ENCODE peak calls at places on chromosome 4, in eight cellular contexts. Y is hepatocyte, X is fibroblast of pulmonary artery, O is thyroid gland, V is GM06990, H is right cardiac atrium, G is epithelial cell of esophagus, Z is lung. I is an unnamed sample.

GRCh38 chr4:16111533-16111932 is 27.7 kb upstream of the PROM1 start:
- DNase-seq in Y (no peak), O (no peak), Z (no peak), X (no peak), H (no peak), G (no peak), V (no peak), I (no peak)

GRCh38 chr4:122764071-122764807 is 31.7 kb downstream of the BBS12 start:
- DNase-seq in X (peak), Z (no peak), H (no peak), Y (no peak), G (peak), V (no peak), O (no peak), I (peak)

GRCh38 chr4:61877893-61878292 is 677.8 kb downstream of the ADGRL3 start:
- DNase-seq in V (no peak), H (no peak), O (no peak), G (no peak), Y (no peak), Z (no peak), X (peak), I (no peak)

GRCh38 chr4:85823295-85823694 is 348.3 kb downstream of the ARHGAP24 start:
- DNase-seq in X (peak), O (peak), Z (no peak), Y (no peak), G (peak), H (peak), V (no peak), I (peak)

GRCh38 chr4:128524311-128524710 is 236.7 kb upstream of the PGRMC2 start:
- DNase-seq in V (no peak), H (peak), Y (peak), G (peak), Z (peak), X (peak), O (peak), I (peak)

GRCh38 chr4:187993827-187994226 is 1.7 kb upstream of the ZFP42 start:
- DNase-seq in Z (no peak), H (no peak), G (no peak), O (no peak), Y (peak), V (no peak), X (no peak), I (no peak)

GRCh38 chr4:33218238-33218637 is 2498.1 kb downstream of the PCDH7 start:
- DNase-seq in Z (no peak), V (no peak), Y (no peak), G (no peak), H (no peak), O (no peak), X (no peak), I (no peak)

GRCh38 chr4:182914357-182914756 is 2.8 kb downstream of the DCTD start:
- DNase-seq in H (no peak), Z (no peak), G (no peak), X (no peak), Y (no peak), O (no peak), V (no peak), I (no peak)

GRCh38 chr4:177064724-177065394 is 244.8 kb upstream of the NEIL3 start:
- DNase-seq in O (no peak), X (no peak), H (no peak), G (no peak), Y (no peak), Z (no peak), V (no peak), I (no peak)

GRCh38 chr4:82437285-82438005 is 7.1 kb downstream of the ENOPH1 start:
- DNase-seq in V (no peak), H (no peak), X (peak), O (no peak), Y (no peak), G (peak), Z (no peak), I (peak)

GRCh38 chr4:71768123-71768522 is 15.8 kb downstream of the GC start:
- DNase-seq in O (no peak), V (no peak), Y (no peak), G (no peak), X (no peak), Z (no peak), H (no peak), I (no peak)

GRCh38 chr4:110165382-110166285 is 32.8 kb downstream of the ELOVL6 start:
- DNase-seq in G (peak), O (no peak), X (peak), H (no peak), Y (peak), V (no peak), Z (no peak), I (peak)

GRCh38 chr4:119124314-119124713 is 11.3 kb upstream of the MYOZ2 start:
- DNase-seq in G (no peak), X (peak), H (no peak), Y (no peak), O (no peak), V (no peak), Z (no peak), I (no peak)

GRCh38 chr4:41189076-41189475 is 25.3 kb downstream of the APBB2 start:
- DNase-seq in G (no peak), Z (no peak), O (no peak), V (no peak), H (no peak), Y (no peak), X (no peak), I (no peak)

GRCh38 chr4:16226816-16227461 is 668 bp upstream of the TAPT1 start:
- DNase-seq in G (peak), X (no peak), Z (peak), V (peak), Y (peak), H (peak), O (peak), I (no peak)

GRCh38 chr4:76896048-76896447 is 1.9 kb downstream of the SOWAHB start:
- DNase-seq in Z (no peak), Y (no peak), H (no peak), O (no peak), V (no peak), G (no peak), X (no peak), I (no peak)

GRCh38 chr4:76897522-76898384 is at the start of gene SOWAHB:
- DNase-seq in V (peak), O (peak), Z (peak), X (no peak), H (no peak), G (peak), Y (peak), I (peak)

GRCh38 chr4:76895619-76896018 is 2.3 kb downstream of the SOWAHB start:
- DNase-seq in G (no peak), X (no peak), V (no peak), Y (no peak), Z (no peak), O (no peak), H (no peak), I (no peak)

GRCh38 chr4:76898385-76898692 is 395 bp upstream of the SOWAHB start:
- DNase-seq in X (no peak), H (no peak), V (no peak), Z (no peak), O (no peak), Y (no peak), G (no peak), I (no peak)

GRCh38 chr4:76896731-76897521 is 1.0 kb downstream of the SOWAHB start:
- DNase-seq in Y (peak), H (peak), V (peak), G (peak), O (peak), X (peak), Z (no peak), I (no peak)
- H3K4me3 ChIP-seq in Y (peak), H (peak), V (peak), G (peak), O (peak), X (peak), Z (peak), I (peak)

DNA sequence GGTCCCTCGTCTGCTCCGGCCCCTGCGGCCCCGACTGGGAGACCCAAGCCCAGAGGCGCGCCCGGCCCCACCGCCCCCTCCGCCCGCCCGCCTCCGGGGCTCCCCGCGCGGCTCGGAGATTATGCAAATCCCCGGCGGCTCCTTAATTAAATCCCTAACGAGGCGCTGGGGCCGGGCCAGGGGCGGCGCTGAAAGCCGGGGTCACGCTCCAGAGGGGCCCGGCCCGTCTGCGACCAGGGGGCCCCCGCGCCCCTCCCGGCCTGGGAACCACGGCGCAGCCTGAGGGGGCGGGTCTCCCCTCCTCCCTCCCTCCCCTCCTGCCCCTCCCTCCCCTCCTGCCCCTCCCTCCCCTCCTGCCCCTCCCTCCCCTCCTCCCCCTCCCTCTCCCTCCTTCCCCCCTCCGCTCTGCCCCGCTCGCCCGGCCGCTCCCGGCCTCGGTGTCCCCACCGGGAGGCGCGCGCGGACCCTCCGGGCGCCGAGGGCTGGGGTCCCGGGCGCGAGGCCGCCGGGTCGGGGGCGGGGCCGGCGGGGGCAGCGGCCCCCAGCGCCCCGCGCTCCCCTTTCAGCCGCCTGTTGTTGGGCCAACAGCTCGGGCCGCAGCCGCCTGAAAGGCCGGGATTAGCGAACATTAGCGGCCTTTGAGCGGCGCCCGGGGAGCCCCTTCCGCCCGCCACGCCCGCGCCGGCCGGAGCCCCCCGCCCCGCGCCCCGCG is 25.9 kb upstream of the FGFR3 start:
- DNase-seq in X (peak), Z (no peak), H (no peak), O (peak), Y (peak), V (no peak), G (peak), I (no peak)
- H3K4me3 ChIP-seq in X (peak), Z (no peak), H (peak), O (no peak), Y (peak), V (peak), G (peak), I (peak)

GRCh38 chr4:4851081-4851480 is 8.4 kb upstream of the MSX1 start:
- DNase-seq in Y (no peak), Z (no peak), H (no peak), V (no peak), O (no peak), X (no peak), G (no peak), I (no peak)

GRCh38 chr4:4853371-4853823 is 6.1 kb upstream of the MSX1 start:
- DNase-seq in Z (no peak), G (no peak), V (no peak), X (no peak), H (no peak), O (no peak), Y (no peak), I (no peak)

GRCh38 chr4:4851906-4852305 is 7.6 kb upstream of the MSX1 start:
- DNase-seq in Y (no peak), H (no peak), G (no peak), V (no peak), O (no peak), X (no peak), Z (no peak), I (no peak)

GRCh38 chr4:4853921-4854648 is 5.4 kb upstream of the MSX1 start:
- DNase-seq in G (no peak), Y (no peak), H (no peak), O (no peak), V (no peak), X (no peak), Z (no peak), I (no peak)

DNA sequence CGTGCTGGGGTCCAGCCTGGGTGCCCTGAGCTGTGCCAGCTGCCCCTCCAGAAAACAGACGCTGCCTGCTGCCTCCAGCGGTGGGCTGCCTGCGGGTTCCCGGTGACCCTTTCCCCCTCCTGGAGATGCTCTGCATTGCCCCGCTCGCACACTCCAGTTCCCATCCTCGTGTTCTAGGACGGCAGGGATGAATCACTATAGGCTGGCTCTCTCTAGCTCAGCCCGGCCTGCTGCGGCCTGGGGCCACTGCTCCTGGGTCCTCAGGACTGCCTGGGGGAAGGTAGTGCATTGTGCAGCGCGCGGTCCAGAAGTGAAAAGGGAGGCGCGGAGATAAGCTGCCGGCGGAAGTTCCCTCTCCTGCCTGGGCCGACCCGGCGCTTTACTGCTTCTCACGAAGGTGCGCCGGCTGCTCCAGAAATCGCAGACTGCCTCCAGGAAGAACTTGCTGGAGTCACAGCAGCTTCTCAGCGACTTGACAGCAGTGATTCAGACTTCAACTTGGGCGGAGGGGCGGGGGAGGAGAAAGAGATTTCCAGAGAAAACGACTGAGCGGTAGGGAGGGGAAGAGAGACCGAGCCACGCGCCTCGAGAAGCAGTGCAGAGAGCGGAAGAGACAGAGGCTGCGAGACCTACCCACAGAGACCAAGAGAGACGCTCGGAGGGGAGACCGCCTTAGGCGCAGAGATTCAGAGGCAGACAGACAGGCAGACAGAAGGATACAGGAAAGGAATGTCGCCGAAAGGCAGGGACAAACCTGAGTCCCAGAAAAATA is 6.7 kb upstream of the MSX1 start:
- DNase-seq in V (peak), G (peak), H (no peak), O (no peak), X (peak), Z (no peak), Y (peak), I (peak)
- H3K4me3 ChIP-seq in V (peak), G (peak), H (peak), O (no peak), X (peak), Z (no peak), Y (peak), I (peak)

GRCh38 chr4:26858947-26859401 is 1.7 kb upstream of the STIM2 start:
- DNase-seq in O (no peak), H (no peak), X (no peak), V (no peak), G (peak), Y (no peak), Z (no peak), I (peak)
- H3K4me3 ChIP-seq in O (no peak), H (no peak), X (peak), V (peak), G (peak), Y (peak), Z (no peak), I (peak)